ENCODE peak calls at places on chromosomes 11 and 22, in seven cellular contexts. One of them, this sample, is unnamed.

GRCh38 chr11:69361466-69361865 is 67.5 kb downstream of the MYEOV start:
- DNase-seq in cardiac muscle cell: no peak
- DNase-seq in left ventricle myocardium inferior: no peak
- DNase-seq in astrocyte of the spinal cord: no peak
- DNase-seq in activated CD8-positive, alpha-beta T cell treated with anti-CD3 and anti-CD28 coated beads for 36 hours: no peak
- DNase-seq in upper lobe of left lung: no peak
- DNase-seq in cardiac fibroblast: no peak
- DNase-seq in this sample: peak

GRCh38 chr22:44365832-44366231 is 53.1 kb upstream of the SHISAL1 start:
- DNase-seq in cardiac muscle cell: no peak
- DNase-seq in left ventricle myocardium inferior: no peak
- DNase-seq in astrocyte of the spinal cord: no peak
- DNase-seq in activated CD8-positive, alpha-beta T cell treated with anti-CD3 and anti-CD28 coated beads for 36 hours: no peak
- DNase-seq in upper lobe of left lung: no peak
- DNase-seq in cardiac fibroblast: no peak
- DNase-seq in this sample: no peak

GRCh38 chr22:29079218-29079901 is 6.5 kb downstream of the KREMEN1 start:
- DNase-seq in cardiac muscle cell: no peak
- DNase-seq in left ventricle myocardium inferior: no peak
- DNase-seq in astrocyte of the spinal cord: peak
- DNase-seq in activated CD8-positive, alpha-beta T cell treated with anti-CD3 and anti-CD28 coated beads for 36 hours: no peak
- DNase-seq in upper lobe of left lung: no peak
- DNase-seq in cardiac fibroblast: no peak
- DNase-seq in this sample: no peak

GRCh38 chr22:39132281-39132680 is 20.2 kb downstream of the CBX7 start:
- DNase-seq in cardiac muscle cell: no peak
- DNase-seq in left ventricle myocardium inferior: no peak
- DNase-seq in astrocyte of the spinal cord: no peak
- DNase-seq in activated CD8-positive, alpha-beta T cell treated with anti-CD3 and anti-CD28 coated beads for 36 hours: no peak
- DNase-seq in upper lobe of left lung: no peak
- DNase-seq in cardiac fibroblast: no peak
- DNase-seq in this sample: no peak

GRCh38 chr11:109940816-109941215 is 152.4 kb upstream of the ZC3H12C start:
- DNase-seq in cardiac muscle cell: peak
- DNase-seq in left ventricle myocardium inferior: no peak
- DNase-seq in astrocyte of the spinal cord: peak
- DNase-seq in activated CD8-positive, alpha-beta T cell treated with anti-CD3 and anti-CD28 coated beads for 36 hours: no peak
- DNase-seq in upper lobe of left lung: no peak
- DNase-seq in cardiac fibroblast: peak
- DNase-seq in this sample: no peak

GRCh38 chr22:48708558-48709245 is 1119.0 kb downstream of the BRD1 start:
- DNase-seq in cardiac muscle cell: no peak
- DNase-seq in left ventricle myocardium inferior: peak
- DNase-seq in astrocyte of the spinal cord: no peak
- DNase-seq in activated CD8-positive, alpha-beta T cell treated with anti-CD3 and anti-CD28 coated beads for 36 hours: no peak
- DNase-seq in upper lobe of left lung: peak
- DNase-seq in cardiac fibroblast: no peak
- DNase-seq in this sample: no peak

GRCh38 chr11:20021212-20021611 is 139.1 kb downstream of the DBX1 start:
- DNase-seq in cardiac muscle cell: no peak
- DNase-seq in left ventricle myocardium inferior: no peak
- DNase-seq in astrocyte of the spinal cord: no peak
- DNase-seq in activated CD8-positive, alpha-beta T cell treated with anti-CD3 and anti-CD28 coated beads for 36 hours: no peak
- DNase-seq in upper lobe of left lung: no peak
- DNase-seq in cardiac fibroblast: no peak
- DNase-seq in this sample: no peak

GRCh38 chr11:69295995-69296889 is 2.3 kb downstream of the MYEOV start:
- DNase-seq in cardiac muscle cell: peak
- DNase-seq in left ventricle myocardium inferior: peak
- DNase-seq in astrocyte of the spinal cord: peak
- DNase-seq in activated CD8-positive, alpha-beta T cell treated with anti-CD3 and anti-CD28 coated beads for 36 hours: no peak
- DNase-seq in upper lobe of left lung: peak
- DNase-seq in cardiac fibroblast: peak
- DNase-seq in this sample: no peak

GRCh38 chr11:129766858-129767604 is 48.6 kb upstream of the TMEM45B start:
- DNase-seq in cardiac muscle cell: peak
- DNase-seq in left ventricle myocardium inferior: no peak
- DNase-seq in astrocyte of the spinal cord: peak
- DNase-seq in activated CD8-positive, alpha-beta T cell treated with anti-CD3 and anti-CD28 coated beads for 36 hours: peak
- DNase-seq in upper lobe of left lung: no peak
- DNase-seq in cardiac fibroblast: peak
- DNase-seq in this sample: no peak

GRCh38 chr11:126647735-126648134 is 292.2 kb downstream of the ST3GAL4 start:
- DNase-seq in cardiac muscle cell: peak
- DNase-seq in left ventricle myocardium inferior: no peak
- DNase-seq in astrocyte of the spinal cord: peak
- DNase-seq in activated CD8-positive, alpha-beta T cell treated with anti-CD3 and anti-CD28 coated beads for 36 hours: no peak
- DNase-seq in upper lobe of left lung: no peak
- DNase-seq in cardiac fibroblast: peak
- DNase-seq in this sample: no peak

GRCh38 chr11:61694971-61695706 is 14.9 kb downstream of the DAGLA start:
- DNase-seq in cardiac muscle cell: no peak
- DNase-seq in left ventricle myocardium inferior: peak
- DNase-seq in astrocyte of the spinal cord: no peak
- DNase-seq in activated CD8-positive, alpha-beta T cell treated with anti-CD3 and anti-CD28 coated beads for 36 hours: no peak
- DNase-seq in upper lobe of left lung: peak
- DNase-seq in cardiac fibroblast: peak
- DNase-seq in this sample: no peak

GRCh38 chr11:125062931-125063428 is at the start of gene SLC37A2:
- DNase-seq in cardiac muscle cell: peak
- DNase-seq in left ventricle myocardium inferior: peak
- DNase-seq in astrocyte of the spinal cord: peak
- DNase-seq in activated CD8-positive, alpha-beta T cell treated with anti-CD3 and anti-CD28 coated beads for 36 hours: peak
- DNase-seq in upper lobe of left lung: peak
- DNase-seq in cardiac fibroblast: peak
- DNase-seq in this sample: peak
- TF ChIP-seq CTCF in cardiac muscle cell: peak
- TF ChIP-seq CTCF in left ventricle myocardium inferior: peak
- TF ChIP-seq CTCF in astrocyte of the spinal cord: peak
- TF ChIP-seq CTCF in activated CD8-positive, alpha-beta T cell treated with anti-CD3 and anti-CD28 coated beads for 36 hours: no peak
- TF ChIP-seq CTCF in upper lobe of left lung: peak
- TF ChIP-seq CTCF in cardiac fibroblast: no peak
- TF ChIP-seq CTCF in this sample: no peak

DNA sequence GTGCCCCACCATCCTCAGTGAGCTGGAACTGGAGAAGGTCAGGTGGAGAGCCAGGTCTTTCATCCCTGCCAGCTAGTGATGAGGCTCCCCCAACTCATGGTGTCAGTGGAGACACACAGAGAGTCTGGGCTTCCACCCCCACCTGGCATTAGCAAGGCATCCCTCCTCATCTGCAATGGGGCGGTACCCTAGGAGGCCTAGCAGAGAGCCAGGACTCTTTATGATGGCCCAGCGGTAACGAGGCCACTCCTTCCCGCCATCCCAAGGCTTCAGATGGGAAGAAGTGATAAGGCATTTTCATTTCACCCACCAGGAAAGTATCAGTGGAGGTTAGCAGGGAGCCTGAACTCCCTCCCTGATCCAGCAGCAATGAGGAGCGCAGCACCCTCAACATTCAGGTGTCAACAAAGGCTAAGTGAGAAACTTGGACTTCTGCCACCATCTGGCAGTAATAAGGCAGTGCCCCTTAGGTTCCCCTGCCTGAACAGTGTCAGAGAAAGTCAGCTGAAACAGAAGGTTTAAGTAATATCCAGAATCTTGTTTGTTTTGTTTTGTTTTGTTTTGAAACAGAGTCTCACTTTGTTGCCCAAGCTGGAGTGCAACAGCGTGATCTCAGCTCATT is 40.5 kb upstream of the FBLN1 start:
- DNase-seq in cardiac muscle cell: no peak
- DNase-seq in left ventricle myocardium inferior: no peak
- DNase-seq in astrocyte of the spinal cord: no peak
- DNase-seq in activated CD8-positive, alpha-beta T cell treated with anti-CD3 and anti-CD28 coated beads for 36 hours: peak
- DNase-seq in upper lobe of left lung: no peak
- DNase-seq in cardiac fibroblast: no peak
- DNase-seq in this sample: no peak
- TF ChIP-seq CTCF in cardiac muscle cell: no peak
- TF ChIP-seq CTCF in left ventricle myocardium inferior: no peak
- TF ChIP-seq CTCF in astrocyte of the spinal cord: no peak
- TF ChIP-seq CTCF in activated CD8-positive, alpha-beta T cell treated with anti-CD3 and anti-CD28 coated beads for 36 hours: no peak
- TF ChIP-seq CTCF in upper lobe of left lung: no peak
- TF ChIP-seq CTCF in cardiac fibroblast: no peak
- TF ChIP-seq CTCF in this sample: no peak

DNA sequence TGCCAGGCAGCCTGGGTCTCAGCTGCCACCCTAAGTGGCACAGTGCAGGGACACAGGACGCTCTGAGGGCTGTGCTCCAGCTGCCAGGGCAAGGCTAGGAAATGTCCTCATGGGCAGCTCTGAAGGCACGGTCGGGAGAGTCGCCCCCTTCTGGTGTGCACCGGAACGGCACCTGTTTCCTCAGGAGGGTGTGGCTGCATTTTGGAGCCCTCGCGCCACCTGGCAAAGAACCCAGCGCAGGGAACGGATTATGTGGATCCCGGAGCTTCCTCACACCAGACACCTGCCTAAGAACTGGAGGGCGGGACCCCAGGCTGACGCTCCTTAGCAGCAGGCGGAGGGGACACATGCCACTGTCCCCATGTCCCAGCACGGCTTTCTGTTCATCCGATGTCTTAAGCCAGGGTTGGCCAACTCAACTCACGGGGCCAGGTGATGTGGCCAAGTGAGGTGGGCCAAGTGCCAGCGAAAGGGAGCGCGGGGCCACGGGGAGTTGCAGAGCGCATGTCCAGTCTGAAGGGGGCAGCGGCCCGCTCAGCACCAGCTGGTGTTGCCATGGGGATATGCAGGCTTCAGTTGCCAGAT is 5.1 kb upstream of the SLC22A8 start:
- DNase-seq in cardiac muscle cell: no peak
- DNase-seq in left ventricle myocardium inferior: no peak
- DNase-seq in astrocyte of the spinal cord: no peak
- DNase-seq in activated CD8-positive, alpha-beta T cell treated with anti-CD3 and anti-CD28 coated beads for 36 hours: peak
- DNase-seq in upper lobe of left lung: peak
- DNase-seq in cardiac fibroblast: no peak
- DNase-seq in this sample: no peak
- TF ChIP-seq CTCF in cardiac muscle cell: peak
- TF ChIP-seq CTCF in left ventricle myocardium inferior: peak
- TF ChIP-seq CTCF in astrocyte of the spinal cord: peak
- TF ChIP-seq CTCF in activated CD8-positive, alpha-beta T cell treated with anti-CD3 and anti-CD28 coated beads for 36 hours: peak
- TF ChIP-seq CTCF in upper lobe of left lung: peak
- TF ChIP-seq CTCF in cardiac fibroblast: peak
- TF ChIP-seq CTCF in this sample: no peak

DNA sequence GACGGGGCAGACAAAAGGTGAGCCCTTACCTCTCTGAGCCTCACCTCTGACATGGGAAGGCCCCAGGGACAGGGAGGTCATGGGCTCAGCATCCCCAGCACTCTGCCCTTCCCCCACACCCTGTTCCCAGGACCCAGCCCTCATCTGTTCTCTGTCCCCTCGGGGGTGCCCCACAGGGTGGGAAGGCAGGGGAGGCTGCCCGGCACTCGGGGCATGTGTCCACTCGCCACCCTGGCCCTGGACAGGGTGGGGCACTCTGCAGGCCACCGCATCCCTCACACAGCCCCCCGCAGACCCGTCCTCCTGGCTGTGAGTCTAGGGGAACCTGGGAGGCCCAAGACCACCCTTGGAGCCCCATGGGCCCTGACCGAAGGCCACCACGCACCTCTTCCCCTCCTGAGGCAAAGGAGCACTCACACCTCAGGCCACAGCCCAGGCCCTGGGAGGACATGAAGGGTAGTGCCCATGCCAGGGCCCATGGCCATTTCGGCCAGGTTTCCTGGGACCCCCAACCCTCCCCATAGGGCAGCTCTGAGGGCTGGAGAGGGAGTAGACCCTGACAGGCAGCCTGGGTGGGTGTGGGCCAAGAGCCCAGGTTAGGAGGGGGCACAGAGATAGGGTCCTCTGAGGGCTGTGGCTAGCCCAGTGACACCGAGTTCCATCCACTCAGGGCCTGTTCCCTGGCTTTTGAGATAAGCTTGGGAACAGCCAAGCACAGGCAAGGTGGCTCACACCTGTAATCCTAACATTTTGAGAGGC is 193.1 kb downstream of the IGLL1 start:
- DNase-seq in cardiac muscle cell: no peak
- DNase-seq in left ventricle myocardium inferior: no peak
- DNase-seq in astrocyte of the spinal cord: no peak
- DNase-seq in activated CD8-positive, alpha-beta T cell treated with anti-CD3 and anti-CD28 coated beads for 36 hours: no peak
- DNase-seq in upper lobe of left lung: peak
- DNase-seq in cardiac fibroblast: no peak
- DNase-seq in this sample: no peak
- TF ChIP-seq CTCF in cardiac muscle cell: no peak
- TF ChIP-seq CTCF in left ventricle myocardium inferior: no peak
- TF ChIP-seq CTCF in astrocyte of the spinal cord: no peak
- TF ChIP-seq CTCF in activated CD8-positive, alpha-beta T cell treated with anti-CD3 and anti-CD28 coated beads for 36 hours: no peak
- TF ChIP-seq CTCF in upper lobe of left lung: no peak
- TF ChIP-seq CTCF in cardiac fibroblast: no peak
- TF ChIP-seq CTCF in this sample: no peak

DNA sequence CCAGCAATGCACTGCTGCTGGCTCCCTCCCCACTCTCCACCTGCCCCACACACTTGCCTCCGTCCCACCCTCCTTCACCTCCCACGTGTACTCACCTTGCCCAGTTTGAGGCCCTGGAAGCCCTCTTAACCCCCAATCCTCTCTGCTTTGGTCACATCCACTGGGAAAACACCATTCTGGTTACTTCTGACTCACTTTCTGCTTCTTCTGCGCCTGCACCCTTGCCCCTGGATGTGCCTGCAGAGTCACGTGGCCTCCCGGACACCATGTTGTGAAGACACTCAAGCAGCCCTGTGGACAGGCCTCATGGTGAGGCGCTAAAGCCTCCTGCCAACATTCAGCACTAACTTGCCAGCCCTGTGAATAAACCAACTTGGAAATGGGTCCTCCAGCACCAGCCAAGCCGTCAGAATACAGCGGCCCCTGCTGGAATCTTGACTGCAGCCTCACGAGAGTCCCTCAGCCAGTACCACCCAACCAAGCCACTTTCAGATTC is 2.6 kb upstream of the NAALADL1 start:
- DNase-seq in cardiac muscle cell: peak
- DNase-seq in left ventricle myocardium inferior: no peak
- DNase-seq in astrocyte of the spinal cord: peak
- DNase-seq in activated CD8-positive, alpha-beta T cell treated with anti-CD3 and anti-CD28 coated beads for 36 hours: peak
- DNase-seq in upper lobe of left lung: no peak
- DNase-seq in cardiac fibroblast: peak
- DNase-seq in this sample: no peak
- TF ChIP-seq CTCF in cardiac muscle cell: peak
- TF ChIP-seq CTCF in left ventricle myocardium inferior: no peak
- TF ChIP-seq CTCF in astrocyte of the spinal cord: peak
- TF ChIP-seq CTCF in activated CD8-positive, alpha-beta T cell treated with anti-CD3 and anti-CD28 coated beads for 36 hours: no peak
- TF ChIP-seq CTCF in upper lobe of left lung: no peak
- TF ChIP-seq CTCF in cardiac fibroblast: peak
- TF ChIP-seq CTCF in this sample: no peak

DNA sequence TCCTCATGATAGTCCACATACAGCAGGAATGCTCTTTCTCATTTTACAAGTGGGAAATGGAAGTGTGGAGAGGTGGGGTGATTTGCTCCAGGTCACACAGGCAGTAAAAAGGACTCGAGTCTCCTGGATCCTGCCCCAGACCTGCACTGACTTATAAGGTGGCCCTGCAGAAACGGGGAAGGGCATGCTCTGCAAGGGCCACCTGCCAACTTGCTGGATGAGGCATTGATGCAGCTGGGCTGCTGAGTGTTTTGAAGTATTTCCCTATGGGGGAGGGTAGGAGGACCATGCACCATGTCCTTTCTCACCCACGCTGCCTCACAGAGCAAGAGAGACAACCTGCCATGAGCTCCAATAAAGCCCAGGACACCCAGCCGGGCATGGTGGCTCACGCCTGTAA is 36.9 kb downstream of the OR6Q1 start:
- DNase-seq in cardiac muscle cell: no peak
- DNase-seq in left ventricle myocardium inferior: no peak
- DNase-seq in astrocyte of the spinal cord: no peak
- DNase-seq in activated CD8-positive, alpha-beta T cell treated with anti-CD3 and anti-CD28 coated beads for 36 hours: no peak
- DNase-seq in upper lobe of left lung: no peak
- DNase-seq in cardiac fibroblast: no peak
- DNase-seq in this sample: no peak
- TF ChIP-seq CTCF in cardiac muscle cell: no peak
- TF ChIP-seq CTCF in left ventricle myocardium inferior: no peak
- TF ChIP-seq CTCF in astrocyte of the spinal cord: no peak
- TF ChIP-seq CTCF in activated CD8-positive, alpha-beta T cell treated with anti-CD3 and anti-CD28 coated beads for 36 hours: no peak
- TF ChIP-seq CTCF in upper lobe of left lung: no peak
- TF ChIP-seq CTCF in cardiac fibroblast: no peak
- TF ChIP-seq CTCF in this sample: no peak

GRCh38 chr22:50206599-50206998 is 5.8 kb downstream of the SELENOO start:
- DNase-seq in cardiac muscle cell: no peak
- DNase-seq in left ventricle myocardium inferior: peak
- DNase-seq in astrocyte of the spinal cord: no peak
- DNase-seq in activated CD8-positive, alpha-beta T cell treated with anti-CD3 and anti-CD28 coated beads for 36 hours: no peak
- DNase-seq in upper lobe of left lung: peak
- DNase-seq in cardiac fibroblast: peak
- DNase-seq in this sample: no peak
- TF ChIP-seq CTCF in cardiac muscle cell: peak
- TF ChIP-seq CTCF in left ventricle myocardium inferior: peak
- TF ChIP-seq CTCF in astrocyte of the spinal cord: peak
- TF ChIP-seq CTCF in activated CD8-positive, alpha-beta T cell treated with anti-CD3 and anti-CD28 coated beads for 36 hours: peak
- TF ChIP-seq CTCF in upper lobe of left lung: peak
- TF ChIP-seq CTCF in cardiac fibroblast: peak
- TF ChIP-seq CTCF in this sample: no peak

This sample was measured in activated B cell treated with CpG ODN at 0.5 μM for 24 hours.